ENCODE peak calls at places on chromosomes 1 and 21, in five cellular contexts. E is GM12892, T is body of pancreas, G is breast epithelium, C is HCT116. F is an unnamed sample.
A peak's percentile ranks its signal among the peaks of the same experiment; 100 is the strongest.

GRCh38 chr1:54384921-54385726 is 21.1 kb downstream of the SSBP3 start:
- DNase-seq in E (no peak), T (no peak), G (no peak), C (no peak), F (no peak)

GRCh38 chr1:118360817-118361216 is 175.8 kb upstream of the SPAG17 start:
- DNase-seq in T (no peak), C (no peak), G (no peak), E (no peak), F (no peak)

GRCh38 chr1:195550071-195550862 is 1058.0 kb downstream of the KCNT2 start:
- DNase-seq in E (no peak), G (no peak), T (no peak), C (no peak), F (no peak)

GRCh38 chr1:182193908-182194550 is 132.5 kb upstream of the ZNF648 start:
- DNase-seq in T (no peak), C (no peak), E (no peak), G (no peak), F (no peak)

GRCh38 chr1:198902616-198903140 is 263.8 kb downstream of the PTPRC start:
- DNase-seq in E (no peak), G (no peak), T (no peak), C (no peak), F (no peak)

GRCh38 chr1:5720045-5720444 is 272.2 kb downstream of the NPHP4 start:
- DNase-seq in G (no peak), T (no peak), C (no peak), E (no peak), F (no peak)

GRCh38 chr1:103250441-103250861 is 142.1 kb upstream of the COL11A1 start:
- DNase-seq in T (no peak), C (peak; percentile 7), G (no peak), E (no peak), F (no peak)

GRCh38 chr1:66295821-66296220 is 238.1 kb upstream of the SGIP1 start:
- DNase-seq in T (no peak), G (no peak), C (no peak), E (no peak), F (no peak)

GRCh38 chr1:16143005-16143565 is 12.8 kb downstream of the EPHA2 start:
- DNase-seq in T (no peak), C (no peak), G (no peak), E (no peak), F (no peak)

GRCh38 chr1:14571810-14572767 is 26.4 kb upstream of the KAZN start:
- DNase-seq in C (no peak), T (no peak), G (no peak), E (peak; percentile 16), F (no peak)

GRCh38 chr1:156600733-156601121 is 552 bp downstream of the GPATCH4 start:
- DNase-seq in C (no peak), G (no peak), E (no peak), T (no peak), F (peak; percentile 56)

GRCh38 chr1:244854865-244855578 is 9.3 kb downstream of the HNRNPU start:
- DNase-seq in G (no peak), T (no peak), C (no peak), E (no peak), F (no peak)

GRCh38 chr1:153506831-153507413 is 28.9 kb downstream of the S100A6 start:
- DNase-seq in C (no peak), E (no peak), G (no peak), T (peak; percentile 48), F (no peak)

GRCh38 chr21:40615503-40616376 is 231.2 kb downstream of the DSCAM start:
- DNase-seq in T (no peak), E (no peak), G (no peak), C (no peak), F (no peak)

GRCh38 chr1:15062479-15063099 is 91.0 kb upstream of the TMEM51 start:
- DNase-seq in E (no peak), C (no peak), T (no peak), G (no peak), F (no peak)

GRCh38 chr1:22347854-22348760 is 103.5 kb upstream of the ZBTB40 start:
- DNase-seq in T (no peak), C (no peak), G (no peak), E (no peak), F (no peak)

GRCh38 chr1:157963713-157964112 is 29.7 kb upstream of the KIRREL1 start:
- DNase-seq in E (peak; percentile 26), C (peak; percentile 39), T (peak; percentile 68), G (no peak), F (peak; percentile 70)

GRCh38 chr21:41130883-41131282 is 37.1 kb upstream of the BACE2 start:
- DNase-seq in T (peak; percentile 2), G (no peak), E (no peak), C (no peak), F (no peak)

GRCh38 chr21:32304998-32305397 is 6.3 kb downstream of the MRAP start:
- DNase-seq in C (no peak), T (no peak), E (no peak), G (no peak), F (no peak)

GRCh38 chr1:195096051-195096521 is 1512.2 kb downstream of the KCNT2 start:
- DNase-seq in G (no peak), E (no peak), C (no peak), T (no peak), F (no peak)

GRCh38 chr1:41739061-41739955 is 179.4 kb downstream of the HIVEP3 start:
- DNase-seq in C (no peak), T (peak; percentile 23), E (peak; percentile 71), G (peak; percentile 64), F (no peak)

GRCh38 chr1:46807046-46807972 is 8.5 kb downstream of the CYP4B1 start:
- DNase-seq in T (no peak), G (no peak), C (no peak), E (no peak), F (no peak)

GRCh38 chr1:16091296-16091695 is 17.8 kb upstream of the FAM131C start:
- DNase-seq in C (no peak), E (no peak), T (peak; percentile 62), G (peak; percentile 83), F (no peak)

GRCh38 chr1:41383094-41383852 is 22.0 kb downstream of the FOXO6 start:
- DNase-seq in C (no peak), T (no peak), G (no peak), E (no peak), F (no peak)

GRCh38 chr1:59604191-59604590 is 210.6 kb upstream of the HOOK1 start:
- DNase-seq in C (no peak), E (no peak), G (no peak), T (no peak), F (no peak)

GRCh38 chr1:59609245-59609644 is 205.5 kb upstream of the HOOK1 start:
- DNase-seq in C (no peak), T (no peak), G (no peak), E (no peak), F (no peak)

GRCh38 chr1:59601811-59602210 is 212.9 kb upstream of the HOOK1 start:
- DNase-seq in C (no peak), G (no peak), T (no peak), E (no peak), F (no peak)

GRCh38 chr1:59605761-59606160 is 209.0 kb upstream of the HOOK1 start:
- DNase-seq in E (no peak), G (no peak), C (no peak), T (no peak), F (no peak)

DNA sequence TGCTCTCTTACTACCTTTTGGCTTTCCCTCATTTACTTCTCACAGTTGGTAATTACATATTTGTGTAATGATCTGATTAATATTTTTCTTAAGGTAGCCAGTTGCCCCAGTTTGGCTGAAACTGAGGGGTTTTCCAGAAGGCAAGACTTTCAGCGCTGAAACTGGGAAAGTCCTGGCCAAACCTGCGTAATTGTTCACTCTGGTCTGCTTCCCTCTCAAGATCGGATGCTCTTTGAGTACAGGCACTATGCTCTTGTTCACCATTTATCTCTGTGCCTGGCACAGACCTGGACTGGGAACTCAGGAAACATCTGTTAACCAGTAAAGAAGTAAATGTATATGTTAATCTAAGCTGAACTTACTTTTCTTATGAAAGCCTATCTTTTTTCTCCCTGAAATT is 209.6 kb upstream of the HOOK1 start:
- DNase-seq in E (no peak), T (no peak), G (no peak), C (no peak), F (no peak)
- TF ChIP-seq POLR2A in E (no peak), T (no peak), G (no peak), C (no peak), F (no peak)

DNA sequence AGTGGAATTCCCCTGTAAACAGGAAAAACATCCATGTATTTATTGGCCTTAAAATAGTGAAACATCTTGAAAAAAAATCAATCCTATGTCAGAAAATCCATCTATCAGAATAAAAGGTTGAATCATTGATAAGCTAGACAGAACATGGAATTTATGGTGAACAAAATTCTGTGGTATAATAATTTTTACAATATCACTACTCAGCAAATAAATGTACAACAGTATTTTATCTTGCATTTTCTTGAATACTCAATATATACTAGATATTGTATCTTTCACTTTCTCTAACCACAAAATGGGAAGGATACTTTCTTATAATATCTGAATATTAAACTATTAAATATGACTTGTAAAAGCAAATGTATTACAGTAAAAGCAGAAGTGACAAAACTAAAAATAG is 5.7 kb upstream of the UBE4B start:
- DNase-seq in G (no peak), C (no peak), T (no peak), E (no peak), F (no peak)
- TF ChIP-seq POLR2A in G (no peak), C (no peak), T (no peak), E (no peak), F (no peak)

GRCh38 chr1:171841050-171841910 is at the start of gene DNM3:
- DNase-seq in G (peak; percentile 56), T (peak; percentile 66), E (peak; percentile 85), C (peak; percentile 35), F (peak; percentile 86)
- TF ChIP-seq POLR2A in G (no peak), T (peak; percentile 35), E (no peak), C (peak; percentile 82), F (no peak)

GRCh38 chr1:8241417-8242014 is 76.4 kb upstream of the SLC45A1 start:
- DNase-seq in G (no peak), E (no peak), T (no peak), C (no peak), F (no peak)

GRCh38 chr1:8238141-8239038 is 79.5 kb upstream of the SLC45A1 start:
- DNase-seq in C (no peak), G (no peak), T (no peak), E (no peak), F (no peak)

GRCh38 chr1:8239039-8239305 is 78.9 kb upstream of the SLC45A1 start:
- DNase-seq in G (peak; percentile 60), E (no peak), T (peak; percentile 48), C (peak; percentile 29), F (no peak)

GRCh38 chr1:8242498-8242897 is 75.4 kb upstream of the SLC45A1 start:
- DNase-seq in C (no peak), E (no peak), T (no peak), G (no peak), F (no peak)

DNA sequence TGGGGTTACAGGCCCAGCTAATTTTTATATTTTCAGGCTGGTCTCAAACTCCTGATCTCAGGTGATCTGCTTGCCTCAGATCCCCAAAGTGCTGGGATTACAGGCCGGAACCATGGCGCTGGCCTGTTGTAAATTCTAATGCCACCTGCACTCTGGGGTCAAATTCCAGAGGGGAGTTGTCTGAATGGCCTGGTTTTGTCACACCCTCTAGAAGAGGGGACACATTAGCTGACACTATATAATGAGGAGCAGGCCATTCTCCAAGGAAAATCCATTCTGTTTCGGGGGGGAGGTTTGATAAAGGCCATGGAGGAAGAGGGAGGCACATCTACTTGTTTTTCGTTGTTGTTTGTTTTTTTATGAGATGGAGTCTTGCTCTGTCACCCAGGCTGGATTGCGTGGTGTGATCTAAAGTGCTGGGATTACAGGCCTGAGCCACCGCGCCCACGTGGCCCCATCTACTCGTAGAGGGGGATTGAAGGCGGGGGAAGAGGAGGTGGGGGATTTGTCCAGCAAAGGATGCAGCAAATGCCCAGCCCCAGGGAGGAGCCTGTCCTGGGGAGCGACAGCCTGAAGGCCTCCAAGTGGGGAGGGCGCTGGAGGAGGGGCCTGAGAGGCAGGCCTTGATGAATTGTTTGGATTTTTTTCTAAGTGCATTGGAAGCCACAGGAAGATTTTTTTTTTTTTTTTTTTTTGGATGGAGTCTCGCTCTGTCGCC is 78.4 kb upstream of the SLC45A1 start:
- DNase-seq in C (no peak), E (no peak), G (no peak), T (no peak), F (no peak)
- TF ChIP-seq POLR2A in C (no peak), E (no peak), G (no peak), T (no peak), F (no peak)

F was measured in erythroblast.